ENCODE peak calls at places on chromosomes 5 and 9, in four cellular contexts. One of them, this sample, is unnamed.

GRCh38 chr5:91266184-91266705 is 116.9 kb downstream of the ARRDC3 start:
- DNase-seq in endothelial cell of umbilical vein: peak
- DNase-seq in MM.1S: peak
- DNase-seq in PC-3: peak
- DNase-seq in this sample: peak

GRCh38 chr5:79853003-79853402 is 138.1 kb downstream of the MTX3 start:
- DNase-seq in endothelial cell of umbilical vein: no peak
- DNase-seq in PC-3: no peak
- DNase-seq in MM.1S: no peak
- DNase-seq in this sample: no peak

GRCh38 chr5:98365126-98365525 is 408.3 kb upstream of the RGMB start:
- DNase-seq in endothelial cell of umbilical vein: no peak
- DNase-seq in MM.1S: no peak
- DNase-seq in PC-3: no peak
- DNase-seq in this sample: no peak

GRCh38 chr9:18906656-18907395 is 126.2 kb downstream of the SAXO1 start:
- DNase-seq in MM.1S: no peak
- DNase-seq in endothelial cell of umbilical vein: no peak
- DNase-seq in PC-3: peak
- DNase-seq in this sample: peak

GRCh38 chr9:22041329-22041728 is 32.2 kb upstream of the CDKN2B start:
- DNase-seq in MM.1S: no peak
- DNase-seq in endothelial cell of umbilical vein: no peak
- DNase-seq in PC-3: no peak
- DNase-seq in this sample: no peak

GRCh38 chr9:77569335-77569734 is 78.8 kb downstream of the GNA14 start:
- DNase-seq in PC-3: no peak
- DNase-seq in MM.1S: no peak
- DNase-seq in endothelial cell of umbilical vein: no peak
- DNase-seq in this sample: no peak

GRCh38 chr9:120730661-120731514 is 16.6 kb upstream of the MEGF9 start:
- DNase-seq in endothelial cell of umbilical vein: peak
- DNase-seq in PC-3: peak
- DNase-seq in MM.1S: no peak
- DNase-seq in this sample: peak

GRCh38 chr5:180135128-180135955 is 63.8 kb upstream of the RNF130 start:
- DNase-seq in MM.1S: no peak
- DNase-seq in PC-3: peak
- DNase-seq in endothelial cell of umbilical vein: no peak
- DNase-seq in this sample: peak

GRCh38 chr5:76941000-76941399 is 11.8 kb upstream of the CRHBP start:
- DNase-seq in MM.1S: no peak
- DNase-seq in endothelial cell of umbilical vein: no peak
- DNase-seq in PC-3: no peak
- DNase-seq in this sample: peak

GRCh38 chr9:121399883-121400607 is 30.0 kb upstream of the STOM start:
- DNase-seq in PC-3: peak
- DNase-seq in MM.1S: peak
- DNase-seq in endothelial cell of umbilical vein: peak
- DNase-seq in this sample: peak

GRCh38 chr5:124285071-124285470 is 461.4 kb downstream of the ZNF608 start:
- DNase-seq in endothelial cell of umbilical vein: no peak
- DNase-seq in MM.1S: no peak
- DNase-seq in PC-3: no peak
- DNase-seq in this sample: no peak

DNA sequence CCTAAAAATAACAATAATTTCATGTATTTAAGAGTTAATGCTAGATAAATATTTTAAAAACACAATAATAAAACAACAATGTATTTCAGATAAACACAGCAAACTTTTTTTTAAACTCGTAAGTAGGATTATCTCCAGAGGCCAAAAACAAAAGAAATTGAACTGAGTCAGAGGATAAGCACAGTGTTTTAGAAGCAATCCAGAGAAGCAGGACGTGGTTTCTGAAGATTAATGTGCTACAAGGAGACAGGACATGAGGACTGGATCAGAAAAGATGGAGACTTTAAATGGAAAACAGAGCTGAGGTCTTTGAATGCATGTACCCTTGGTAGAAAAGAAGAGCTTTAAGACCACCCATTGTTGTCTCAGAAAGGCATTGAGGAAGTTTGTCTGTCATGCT is 491.2 kb upstream of the TLE4 start:
- DNase-seq in endothelial cell of umbilical vein: no peak
- DNase-seq in PC-3: no peak
- DNase-seq in MM.1S: no peak
- DNase-seq in this sample: peak
- TF ChIP-seq EZH2 in endothelial cell of umbilical vein: no peak
- TF ChIP-seq EZH2 in PC-3: no peak
- TF ChIP-seq EZH2 in MM.1S: no peak
- TF ChIP-seq EZH2 in this sample: no peak

DNA sequence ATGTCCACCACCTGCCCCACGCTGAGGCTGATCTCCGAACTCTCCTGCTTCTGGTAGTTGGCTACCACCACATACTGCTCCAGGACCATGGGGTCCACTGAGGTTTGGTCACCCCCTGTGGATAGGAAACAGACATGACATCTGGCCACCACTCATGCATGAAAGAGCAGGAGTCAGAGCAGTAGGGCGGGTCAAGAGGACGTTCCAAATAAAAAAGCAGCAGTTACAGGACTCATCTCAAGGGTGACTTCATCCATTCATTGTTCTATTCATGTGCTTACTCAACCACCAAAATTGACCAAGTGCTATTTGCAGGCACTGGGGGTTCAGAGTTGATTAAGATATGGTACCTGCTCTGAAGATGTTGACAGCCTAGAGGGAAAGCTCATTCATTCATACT is 79.2 kb upstream of the UBTD2 start:
- DNase-seq in endothelial cell of umbilical vein: no peak
- DNase-seq in MM.1S: no peak
- DNase-seq in PC-3: no peak
- DNase-seq in this sample: no peak
- H3K9ac ChIP-seq in endothelial cell of umbilical vein: no peak
- H3K9ac ChIP-seq in MM.1S: no peak
- H3K9ac ChIP-seq in PC-3: no peak
- H3K9ac ChIP-seq in this sample: peak

DNA sequence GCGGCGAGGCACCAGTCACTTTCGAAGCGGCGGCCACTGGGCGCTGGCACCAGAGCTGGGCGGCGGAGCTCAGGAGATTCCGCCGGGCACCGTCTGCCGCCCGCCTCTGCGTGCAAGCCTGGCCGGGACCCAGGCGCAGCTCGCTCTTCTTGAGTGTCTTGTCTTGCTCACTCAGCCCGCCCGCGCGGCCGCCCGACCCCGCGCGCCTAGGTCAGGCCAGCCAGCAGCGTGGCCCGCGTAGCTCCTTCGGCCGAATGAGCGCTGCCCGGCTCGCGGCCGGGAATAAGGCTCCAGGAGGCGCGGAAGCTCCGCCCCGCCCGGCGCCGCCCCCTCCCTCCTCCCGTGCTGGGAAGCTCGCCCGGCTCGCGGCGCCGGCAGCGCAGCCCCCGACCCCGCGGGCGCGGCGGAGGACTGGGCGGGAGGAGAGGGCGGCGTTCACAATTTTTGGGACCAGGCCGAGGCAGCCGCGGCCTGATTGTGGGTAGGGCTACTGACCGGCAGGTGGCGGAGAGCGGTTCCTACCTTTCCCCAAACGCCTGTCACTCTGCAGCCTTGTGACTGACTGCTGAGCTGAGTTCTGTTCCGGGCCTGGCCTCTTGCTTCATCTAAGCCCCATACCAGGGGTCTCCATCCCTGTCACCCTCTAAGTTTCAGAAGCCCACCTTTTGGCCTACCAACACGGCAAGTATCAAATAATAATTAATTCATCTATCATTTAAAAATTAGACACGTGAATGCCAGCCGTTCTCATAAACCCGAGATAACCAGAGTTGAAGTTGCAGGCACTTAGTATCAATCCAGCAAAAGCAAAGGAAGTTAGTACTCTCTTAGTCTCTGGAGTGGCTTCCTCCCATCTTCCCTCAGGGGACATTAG is at the start of gene HBEGF:
- DNase-seq in PC-3: peak
- DNase-seq in MM.1S: peak
- DNase-seq in endothelial cell of umbilical vein: peak
- DNase-seq in this sample: peak
- TF ChIP-seq EZH2 in PC-3: no peak
- TF ChIP-seq EZH2 in MM.1S: no peak
- TF ChIP-seq EZH2 in endothelial cell of umbilical vein: no peak
- TF ChIP-seq EZH2 in this sample: no peak

GRCh38 chr5:87765009-87765408 is 352.3 kb upstream of the CCNH start:
- DNase-seq in PC-3: no peak
- DNase-seq in MM.1S: no peak
- DNase-seq in endothelial cell of umbilical vein: no peak
- DNase-seq in this sample: no peak
- H3K9ac ChIP-seq in PC-3: no peak
- H3K9ac ChIP-seq in MM.1S: no peak
- H3K9ac ChIP-seq in endothelial cell of umbilical vein: no peak
- H3K9ac ChIP-seq in this sample: no peak

GRCh38 chr9:34576943-34577634 is 12.4 kb downstream of the CNTFR start:
- DNase-seq in PC-3: no peak
- DNase-seq in MM.1S: no peak
- DNase-seq in endothelial cell of umbilical vein: no peak
- DNase-seq in this sample: no peak
- TF ChIP-seq EZH2 in PC-3: no peak
- TF ChIP-seq EZH2 in MM.1S: no peak
- TF ChIP-seq EZH2 in endothelial cell of umbilical vein: no peak
- TF ChIP-seq EZH2 in this sample: no peak

This sample was measured in astrocyte.